ENCODE peak calls at places on chromosomes 11 and 22, in eight cellular contexts. R is cardiac muscle cell, Z is D341Med, C is amniotic stem cell, F is psoas muscle, E is DMS153, Y is heart left ventricle, G is HTR-8/SVneo. N is an unnamed sample.

GRCh38 chr11:6755303-6755952 is 16.3 kb downstream of the OR2AG2 start:
- DNase-seq in Y (no peak), R (peak; percentile 63), E (no peak), F (no peak), G (peak; percentile 45), Z (peak; percentile 60), C (no peak), N (no peak)

GRCh38 chr11:75225794-75226193 is 14.8 kb upstream of the TPBGL start:
- DNase-seq in C (no peak), Y (no peak), R (no peak), Z (no peak), G (no peak), E (no peak), F (no peak), N (no peak)

GRCh38 chr11:12526789-12527188 is 147.4 kb upstream of the TEAD1 start:
- DNase-seq in Y (no peak), E (no peak), C (no peak), F (no peak), R (no peak), G (no peak), Z (no peak), N (no peak)

GRCh38 chr11:58058276-58059010 is 27.7 kb downstream of the OR6Q1 start:
- DNase-seq in F (no peak), R (no peak), Y (no peak), C (no peak), G (no peak), E (peak; percentile 97), Z (no peak), N (peak; percentile 45)

GRCh38 chr11:67378544-67378943 is 5.1 kb upstream of the CLCF1 start:
- DNase-seq in F (no peak), E (no peak), G (no peak), C (no peak), Y (no peak), Z (no peak), R (no peak), N (no peak)

GRCh38 chr11:130001491-130002351 is 914 bp downstream of the PRDM10 start:
- DNase-seq in G (no peak), E (peak; percentile 8), Z (peak; percentile 68), C (no peak), R (peak; percentile 47), Y (peak; percentile 48), F (peak; percentile 41), N (peak; percentile 94)

GRCh38 chr22:36762687-36763260 is 13.1 kb downstream of the IFT27 start:
- DNase-seq in C (no peak), E (no peak), Y (peak; percentile 45), R (no peak), F (no peak), G (no peak), Z (no peak), N (peak; percentile 56)

GRCh38 chr11:62593434-62594044 is 2.2 kb upstream of the TUT1 start:
- DNase-seq in C (no peak), R (peak; percentile 81), Z (peak; percentile 70), Y (peak; percentile 76), E (peak; percentile 39), F (peak; percentile 80), G (peak; percentile 64), N (peak; percentile 83)

GRCh38 chr11:78011301-78011700 is 11.8 kb downstream of the KCTD14 start:
- DNase-seq in G (no peak), Y (no peak), E (no peak), C (no peak), R (no peak), Z (no peak), F (no peak), N (no peak)

GRCh38 chr22:25030636-25031035 is 78.1 kb downstream of the KIAA1671 start:
- DNase-seq in Y (peak; percentile 49), C (no peak), G (no peak), F (peak; percentile 21), E (no peak), Z (no peak), R (no peak), N (no peak)

GRCh38 chr11:71131861-71132260 is 120.5 kb downstream of the SHANK2 start:
- DNase-seq in Y (no peak), E (no peak), G (no peak), C (no peak), F (no peak), Z (no peak), R (no peak), N (no peak)